ENCODE peak calls at places on chromosomes 6 and 20, in ten cellular contexts. K, H, I, T, G, J, R, S, X and Z are unnamed samples.

GRCh38 chr20:33188421-33188820 is 20.5 kb downstream of the BPIFA2 start:
- DNase-seq in I (no peak), T (no peak), S (no peak), K (no peak), R (no peak), H (no peak), G (no peak), J (no peak), X (no peak), Z (no peak)

GRCh38 chr20:21832442-21833152 is 127.1 kb downstream of the PAX1 start:
- DNase-seq in I (no peak), G (no peak), S (no peak), X (no peak), H (no peak), K (no peak), R (no peak), T (no peak), J (no peak), Z (no peak)

GRCh38 chr6:121222656-121223055 is 111.6 kb downstream of the TBC1D32 start:
- DNase-seq in K (peak), S (no peak), J (no peak), G (peak), H (peak), X (no peak), R (no peak), T (peak), I (no peak), Z (no peak)

GRCh38 chr6:117270121-117270959 is 5.0 kb downstream of the VGLL2 start:
- DNase-seq in X (no peak), T (no peak), G (no peak), K (no peak), J (peak), H (no peak), R (peak), S (peak), I (peak), Z (no peak)

GRCh38 chr6:170029416-170030283 is 261.2 kb downstream of the DLL1 start:
- DNase-seq in H (no peak), R (no peak), K (no peak), I (no peak), G (no peak), S (peak), X (no peak), J (no peak), T (no peak), Z (no peak)

GRCh38 chr6:22071655-22072054 is 225.2 kb downstream of the PRL start:
- DNase-seq in J (no peak), R (peak), X (no peak), T (peak), S (no peak), H (peak), K (peak), I (peak), G (peak), Z (no peak)

GRCh38 chr6:11700118-11700718 is 78.4 kb downstream of the ADTRP start:
- DNase-seq in J (peak), R (no peak), S (no peak), H (peak), K (peak), T (peak), G (peak), X (no peak), I (no peak), Z (no peak)

GRCh38 chr6:90457867-90458259 is 129.0 kb downstream of the MAP3K7 start:
- DNase-seq in S (no peak), J (no peak), K (no peak), H (no peak), I (no peak), R (no peak), G (no peak), T (no peak), X (no peak), Z (no peak)

GRCh38 chr6:169266261-169266660 is 12.6 kb upstream of the THBS2 start:
- DNase-seq in X (no peak), S (peak), H (no peak), R (no peak), G (no peak), K (no peak), J (no peak), T (no peak), I (no peak), Z (no peak)

GRCh38 chr20:53606364-53606985 is 12.8 kb upstream of the ZNF217 start:
- DNase-seq in K (no peak), T (peak), G (peak), J (no peak), R (no peak), H (no peak), I (no peak), S (no peak), X (no peak), Z (no peak)

GRCh38 chr6:77880501-77880900 is 227.7 kb downstream of the MEI4 start:
- DNase-seq in H (no peak), X (no peak), K (no peak), I (no peak), J (no peak), S (no peak), G (no peak), R (no peak), T (peak), Z (no peak)

GRCh38 chr6:130676077-130676772 is 151.0 kb upstream of the SMLR1 start:
- DNase-seq in X (no peak), S (no peak), H (no peak), J (peak), R (no peak), I (no peak), T (no peak), K (no peak), G (no peak), Z (no peak)

GRCh38 chr6:158287047-158287446 is 25.2 kb upstream of the TULP4 start:
- DNase-seq in S (no peak), R (no peak), T (no peak), J (no peak), H (no peak), I (no peak), K (no peak), G (no peak), X (no peak), Z (no peak)

GRCh38 chr20:62356948-62357667 is 10.0 kb downstream of the LAMA5 start:
- DNase-seq in R (no peak), X (no peak), T (peak), H (no peak), J (no peak), S (peak), K (no peak), G (peak), I (no peak), Z (no peak)

GRCh38 chr20:45374966-45375365 is 3.2 kb downstream of the TP53TG5 start:
- DNase-seq in G (no peak), I (no peak), X (no peak), T (no peak), J (no peak), R (no peak), H (no peak), K (no peak), S (no peak), Z (no peak)

GRCh38 chr20:62280303-62280702 is 22.5 kb upstream of the ADRM1 start:
- DNase-seq in S (no peak), X (no peak), R (no peak), H (no peak), I (no peak), T (no peak), G (no peak), J (no peak), K (no peak), Z (no peak)

GRCh38 chr20:33539129-33539528 is 49.2 kb downstream of the CBFA2T2 start:
- DNase-seq in H (no peak), G (peak), J (no peak), X (no peak), S (no peak), R (no peak), T (peak), K (no peak), I (no peak), Z (no peak)

GRCh38 chr6:75776461-75776860 is 27.4 kb downstream of the MYO6 start:
- DNase-seq in K (no peak), R (no peak), X (no peak), G (no peak), H (no peak), T (no peak), J (no peak), I (no peak), S (no peak), Z (no peak)

GRCh38 chr6:145727817-145728388 is 7.4 kb downstream of the EPM2A start:
- DNase-seq in G (no peak), H (no peak), I (no peak), J (no peak), K (no peak), T (no peak), X (no peak), S (no peak), R (no peak), Z (no peak)